ENCODE peak calls at places on chromosomes 6 and 20, in seven cellular contexts. One of them, this sample, is unnamed.
A peak's percentile ranks its signal among the peaks of the same experiment; 100 is the strongest.

GRCh38 chr20:36435799-36436541 is 105.3 kb upstream of the MYL9 start:
- DNase-seq in activated gamma-delta T cell treated with anti-CD3 and anti-CD28 coated beads, Interleukin-2, amount 50 U/mL, for 16 hours: peak; percentile 70
- DNase-seq in sigmoid colon: peak; percentile 82
- DNase-seq in stimulated activated CD4-positive, alpha-beta T cell treated with anti-CD3 and anti-CD28 coated beads, Interleukin-1b, Interleukin-23, amount 100 ng/mL, for 24 hours: peak; percentile 59
- DNase-seq in NCI-H2029: peak; percentile 92
- DNase-seq in heart left ventricle: peak; percentile 73
- DNase-seq in fibroblast of the conjunctiva: peak; percentile 18
- DNase-seq in this sample: peak; percentile 41

GRCh38 chr6:97040355-97040860 is 115.9 kb downstream of the KLHL32 start:
- DNase-seq in heart left ventricle: no peak
- DNase-seq in NCI-H2029: no peak
- DNase-seq in stimulated activated CD4-positive, alpha-beta T cell treated with anti-CD3 and anti-CD28 coated beads, Interleukin-1b, Interleukin-23, amount 100 ng/mL, for 24 hours: no peak
- DNase-seq in fibroblast of the conjunctiva: no peak
- DNase-seq in activated gamma-delta T cell treated with anti-CD3 and anti-CD28 coated beads, Interleukin-2, amount 50 U/mL, for 16 hours: no peak
- DNase-seq in sigmoid colon: no peak
- DNase-seq in this sample: no peak

GRCh38 chr6:119129968-119130484 is 51.6 kb upstream of the FAM184A start:
- DNase-seq in heart left ventricle: no peak
- DNase-seq in fibroblast of the conjunctiva: no peak
- DNase-seq in sigmoid colon: no peak
- DNase-seq in NCI-H2029: peak; percentile 65
- DNase-seq in activated gamma-delta T cell treated with anti-CD3 and anti-CD28 coated beads, Interleukin-2, amount 50 U/mL, for 16 hours: no peak
- DNase-seq in stimulated activated CD4-positive, alpha-beta T cell treated with anti-CD3 and anti-CD28 coated beads, Interleukin-1b, Interleukin-23, amount 100 ng/mL, for 24 hours: no peak
- DNase-seq in this sample: peak; percentile 35

GRCh38 chr6:132133734-132134490 is 182.7 kb upstream of the CCN2 start:
- DNase-seq in stimulated activated CD4-positive, alpha-beta T cell treated with anti-CD3 and anti-CD28 coated beads, Interleukin-1b, Interleukin-23, amount 100 ng/mL, for 24 hours: no peak
- DNase-seq in NCI-H2029: no peak
- DNase-seq in heart left ventricle: no peak
- DNase-seq in activated gamma-delta T cell treated with anti-CD3 and anti-CD28 coated beads, Interleukin-2, amount 50 U/mL, for 16 hours: no peak
- DNase-seq in fibroblast of the conjunctiva: no peak
- DNase-seq in sigmoid colon: peak; percentile 64
- DNase-seq in this sample: no peak

GRCh38 chr6:83708546-83708969 is 343 bp downstream of the SNAP91 start:
- DNase-seq in activated gamma-delta T cell treated with anti-CD3 and anti-CD28 coated beads, Interleukin-2, amount 50 U/mL, for 16 hours: no peak
- DNase-seq in sigmoid colon: no peak
- DNase-seq in heart left ventricle: no peak
- DNase-seq in fibroblast of the conjunctiva: no peak
- DNase-seq in NCI-H2029: no peak
- DNase-seq in stimulated activated CD4-positive, alpha-beta T cell treated with anti-CD3 and anti-CD28 coated beads, Interleukin-1b, Interleukin-23, amount 100 ng/mL, for 24 hours: no peak
- DNase-seq in this sample: no peak

GRCh38 chr6:168093071-168093505 is 14.1 kb upstream of the FRMD1 start:
- DNase-seq in fibroblast of the conjunctiva: no peak
- DNase-seq in heart left ventricle: peak; percentile 17
- DNase-seq in NCI-H2029: no peak
- DNase-seq in sigmoid colon: no peak
- DNase-seq in activated gamma-delta T cell treated with anti-CD3 and anti-CD28 coated beads, Interleukin-2, amount 50 U/mL, for 16 hours: no peak
- DNase-seq in stimulated activated CD4-positive, alpha-beta T cell treated with anti-CD3 and anti-CD28 coated beads, Interleukin-1b, Interleukin-23, amount 100 ng/mL, for 24 hours: no peak
- DNase-seq in this sample: no peak

GRCh38 chr20:33474097-33474846 is 15.6 kb upstream of the CBFA2T2 start:
- DNase-seq in activated gamma-delta T cell treated with anti-CD3 and anti-CD28 coated beads, Interleukin-2, amount 50 U/mL, for 16 hours: no peak
- DNase-seq in stimulated activated CD4-positive, alpha-beta T cell treated with anti-CD3 and anti-CD28 coated beads, Interleukin-1b, Interleukin-23, amount 100 ng/mL, for 24 hours: no peak
- DNase-seq in fibroblast of the conjunctiva: no peak
- DNase-seq in sigmoid colon: no peak
- DNase-seq in heart left ventricle: no peak
- DNase-seq in NCI-H2029: peak; percentile 45
- DNase-seq in this sample: no peak

GRCh38 chr20:21564127-21564773 is 50.4 kb upstream of the NKX2-2 start:
- DNase-seq in sigmoid colon: no peak
- DNase-seq in heart left ventricle: no peak
- DNase-seq in activated gamma-delta T cell treated with anti-CD3 and anti-CD28 coated beads, Interleukin-2, amount 50 U/mL, for 16 hours: no peak
- DNase-seq in stimulated activated CD4-positive, alpha-beta T cell treated with anti-CD3 and anti-CD28 coated beads, Interleukin-1b, Interleukin-23, amount 100 ng/mL, for 24 hours: no peak
- DNase-seq in fibroblast of the conjunctiva: no peak
- DNase-seq in NCI-H2029: no peak
- DNase-seq in this sample: no peak

GRCh38 chr20:22426772-22427171 is 157.6 kb downstream of the FOXA2 start:
- DNase-seq in fibroblast of the conjunctiva: no peak
- DNase-seq in sigmoid colon: no peak
- DNase-seq in NCI-H2029: no peak
- DNase-seq in activated gamma-delta T cell treated with anti-CD3 and anti-CD28 coated beads, Interleukin-2, amount 50 U/mL, for 16 hours: no peak
- DNase-seq in heart left ventricle: no peak
- DNase-seq in stimulated activated CD4-positive, alpha-beta T cell treated with anti-CD3 and anti-CD28 coated beads, Interleukin-1b, Interleukin-23, amount 100 ng/mL, for 24 hours: no peak
- DNase-seq in this sample: no peak

GRCh38 chr6:33249732-33250625 is 21.7 kb downstream of the VPS52 start:
- DNase-seq in heart left ventricle: peak; percentile 39
- DNase-seq in NCI-H2029: no peak
- DNase-seq in stimulated activated CD4-positive, alpha-beta T cell treated with anti-CD3 and anti-CD28 coated beads, Interleukin-1b, Interleukin-23, amount 100 ng/mL, for 24 hours: no peak
- DNase-seq in sigmoid colon: peak; percentile 68
- DNase-seq in fibroblast of the conjunctiva: peak; percentile 54
- DNase-seq in activated gamma-delta T cell treated with anti-CD3 and anti-CD28 coated beads, Interleukin-2, amount 50 U/mL, for 16 hours: no peak
- DNase-seq in this sample: peak; percentile 26

GRCh38 chr6:56862415-56863175 is 92.3 kb upstream of the BEND6 start:
- DNase-seq in heart left ventricle: no peak
- DNase-seq in stimulated activated CD4-positive, alpha-beta T cell treated with anti-CD3 and anti-CD28 coated beads, Interleukin-1b, Interleukin-23, amount 100 ng/mL, for 24 hours: no peak
- DNase-seq in NCI-H2029: no peak
- DNase-seq in sigmoid colon: no peak
- DNase-seq in fibroblast of the conjunctiva: no peak
- DNase-seq in activated gamma-delta T cell treated with anti-CD3 and anti-CD28 coated beads, Interleukin-2, amount 50 U/mL, for 16 hours: no peak
- DNase-seq in this sample: no peak

GRCh38 chr6:29746846-29747687 is 23.8 kb downstream of the HLA-F start:
- DNase-seq in sigmoid colon: no peak
- DNase-seq in fibroblast of the conjunctiva: no peak
- DNase-seq in activated gamma-delta T cell treated with anti-CD3 and anti-CD28 coated beads, Interleukin-2, amount 50 U/mL, for 16 hours: no peak
- DNase-seq in heart left ventricle: no peak
- DNase-seq in NCI-H2029: no peak
- DNase-seq in stimulated activated CD4-positive, alpha-beta T cell treated with anti-CD3 and anti-CD28 coated beads, Interleukin-1b, Interleukin-23, amount 100 ng/mL, for 24 hours: no peak
- DNase-seq in this sample: no peak

GRCh38 chr6:16400248-16400760 is 161.9 kb downstream of the GMPR start:
- DNase-seq in fibroblast of the conjunctiva: no peak
- DNase-seq in stimulated activated CD4-positive, alpha-beta T cell treated with anti-CD3 and anti-CD28 coated beads, Interleukin-1b, Interleukin-23, amount 100 ng/mL, for 24 hours: no peak
- DNase-seq in sigmoid colon: no peak
- DNase-seq in heart left ventricle: no peak
- DNase-seq in NCI-H2029: no peak
- DNase-seq in activated gamma-delta T cell treated with anti-CD3 and anti-CD28 coated beads, Interleukin-2, amount 50 U/mL, for 16 hours: no peak
- DNase-seq in this sample: no peak

GRCh38 chr6:32060966-32061655 is 22.9 kb downstream of the CYP21A2 start:
- DNase-seq in sigmoid colon: no peak
- DNase-seq in stimulated activated CD4-positive, alpha-beta T cell treated with anti-CD3 and anti-CD28 coated beads, Interleukin-1b, Interleukin-23, amount 100 ng/mL, for 24 hours: no peak
- DNase-seq in fibroblast of the conjunctiva: no peak
- DNase-seq in NCI-H2029: no peak
- DNase-seq in activated gamma-delta T cell treated with anti-CD3 and anti-CD28 coated beads, Interleukin-2, amount 50 U/mL, for 16 hours: no peak
- DNase-seq in heart left ventricle: no peak
- DNase-seq in this sample: no peak

GRCh38 chr6:157679605-157680580 is 143.2 kb upstream of the SNX9 start:
- DNase-seq in activated gamma-delta T cell treated with anti-CD3 and anti-CD28 coated beads, Interleukin-2, amount 50 U/mL, for 16 hours: no peak
- DNase-seq in fibroblast of the conjunctiva: no peak
- DNase-seq in NCI-H2029: no peak
- DNase-seq in stimulated activated CD4-positive, alpha-beta T cell treated with anti-CD3 and anti-CD28 coated beads, Interleukin-1b, Interleukin-23, amount 100 ng/mL, for 24 hours: no peak
- DNase-seq in heart left ventricle: no peak
- DNase-seq in sigmoid colon: no peak
- DNase-seq in this sample: peak; percentile 77

GRCh38 chr6:129955584-129955983 is 62.8 kb upstream of the L3MBTL3 start:
- DNase-seq in sigmoid colon: no peak
- DNase-seq in NCI-H2029: no peak
- DNase-seq in heart left ventricle: no peak
- DNase-seq in fibroblast of the conjunctiva: no peak
- DNase-seq in activated gamma-delta T cell treated with anti-CD3 and anti-CD28 coated beads, Interleukin-2, amount 50 U/mL, for 16 hours: no peak
- DNase-seq in stimulated activated CD4-positive, alpha-beta T cell treated with anti-CD3 and anti-CD28 coated beads, Interleukin-1b, Interleukin-23, amount 100 ng/mL, for 24 hours: no peak
- DNase-seq in this sample: no peak

GRCh38 chr6:111971866-111972532 is 81.9 kb upstream of the CCN6 start:
- DNase-seq in heart left ventricle: no peak
- DNase-seq in NCI-H2029: no peak
- DNase-seq in activated gamma-delta T cell treated with anti-CD3 and anti-CD28 coated beads, Interleukin-2, amount 50 U/mL, for 16 hours: no peak
- DNase-seq in stimulated activated CD4-positive, alpha-beta T cell treated with anti-CD3 and anti-CD28 coated beads, Interleukin-1b, Interleukin-23, amount 100 ng/mL, for 24 hours: no peak
- DNase-seq in sigmoid colon: no peak
- DNase-seq in fibroblast of the conjunctiva: no peak
- DNase-seq in this sample: no peak

GRCh38 chr6:39911513-39912125 is 22.6 kb downstream of the MOCS1 start:
- DNase-seq in sigmoid colon: no peak
- DNase-seq in NCI-H2029: no peak
- DNase-seq in activated gamma-delta T cell treated with anti-CD3 and anti-CD28 coated beads, Interleukin-2, amount 50 U/mL, for 16 hours: no peak
- DNase-seq in fibroblast of the conjunctiva: no peak
- DNase-seq in heart left ventricle: no peak
- DNase-seq in stimulated activated CD4-positive, alpha-beta T cell treated with anti-CD3 and anti-CD28 coated beads, Interleukin-1b, Interleukin-23, amount 100 ng/mL, for 24 hours: no peak
- DNase-seq in this sample: no peak

GRCh38 chr20:36824142-36824940 is 50.8 kb upstream of the DSN1 start:
- DNase-seq in fibroblast of the conjunctiva: no peak
- DNase-seq in heart left ventricle: no peak
- DNase-seq in activated gamma-delta T cell treated with anti-CD3 and anti-CD28 coated beads, Interleukin-2, amount 50 U/mL, for 16 hours: no peak
- DNase-seq in NCI-H2029: no peak
- DNase-seq in stimulated activated CD4-positive, alpha-beta T cell treated with anti-CD3 and anti-CD28 coated beads, Interleukin-1b, Interleukin-23, amount 100 ng/mL, for 24 hours: no peak
- DNase-seq in sigmoid colon: no peak
- DNase-seq in this sample: no peak

GRCh38 chr6:15827492-15828255 is 164.8 kb upstream of the DTNBP1 start:
- DNase-seq in sigmoid colon: no peak
- DNase-seq in NCI-H2029: no peak
- DNase-seq in stimulated activated CD4-positive, alpha-beta T cell treated with anti-CD3 and anti-CD28 coated beads, Interleukin-1b, Interleukin-23, amount 100 ng/mL, for 24 hours: no peak
- DNase-seq in fibroblast of the conjunctiva: no peak
- DNase-seq in activated gamma-delta T cell treated with anti-CD3 and anti-CD28 coated beads, Interleukin-2, amount 50 U/mL, for 16 hours: no peak
- DNase-seq in heart left ventricle: peak; percentile 72
- DNase-seq in this sample: no peak

GRCh38 chr6:97497713-97498331 is 214.8 kb upstream of the MMS22L start:
- DNase-seq in stimulated activated CD4-positive, alpha-beta T cell treated with anti-CD3 and anti-CD28 coated beads, Interleukin-1b, Interleukin-23, amount 100 ng/mL, for 24 hours: no peak
- DNase-seq in fibroblast of the conjunctiva: peak; percentile 64
- DNase-seq in NCI-H2029: peak; percentile 50
- DNase-seq in activated gamma-delta T cell treated with anti-CD3 and anti-CD28 coated beads, Interleukin-2, amount 50 U/mL, for 16 hours: peak; percentile 5
- DNase-seq in heart left ventricle: peak; percentile 43
- DNase-seq in sigmoid colon: no peak
- DNase-seq in this sample: peak; percentile 81

GRCh38 chr20:38132156-38132909 is 32.7 kb downstream of the TGM2 start:
- DNase-seq in stimulated activated CD4-positive, alpha-beta T cell treated with anti-CD3 and anti-CD28 coated beads, Interleukin-1b, Interleukin-23, amount 100 ng/mL, for 24 hours: no peak
- DNase-seq in heart left ventricle: peak; percentile 22
- DNase-seq in sigmoid colon: peak; percentile 48
- DNase-seq in NCI-H2029: no peak
- DNase-seq in fibroblast of the conjunctiva: no peak
- DNase-seq in activated gamma-delta T cell treated with anti-CD3 and anti-CD28 coated beads, Interleukin-2, amount 50 U/mL, for 16 hours: no peak
- DNase-seq in this sample: no peak

GRCh38 chr20:46199198-46199597 is 81.1 kb downstream of the CD40 start:
- DNase-seq in activated gamma-delta T cell treated with anti-CD3 and anti-CD28 coated beads, Interleukin-2, amount 50 U/mL, for 16 hours: no peak
- DNase-seq in sigmoid colon: no peak
- DNase-seq in heart left ventricle: no peak
- DNase-seq in fibroblast of the conjunctiva: no peak
- DNase-seq in NCI-H2029: peak; percentile 25
- DNase-seq in stimulated activated CD4-positive, alpha-beta T cell treated with anti-CD3 and anti-CD28 coated beads, Interleukin-1b, Interleukin-23, amount 100 ng/mL, for 24 hours: no peak
- DNase-seq in this sample: no peak

GRCh38 chr6:150167479-150167873 is 24.6 kb downstream of the PPP1R14C start:
- DNase-seq in NCI-H2029: no peak
- DNase-seq in heart left ventricle: peak; percentile 69
- DNase-seq in fibroblast of the conjunctiva: no peak
- DNase-seq in activated gamma-delta T cell treated with anti-CD3 and anti-CD28 coated beads, Interleukin-2, amount 50 U/mL, for 16 hours: no peak
- DNase-seq in stimulated activated CD4-positive, alpha-beta T cell treated with anti-CD3 and anti-CD28 coated beads, Interleukin-1b, Interleukin-23, amount 100 ng/mL, for 24 hours: no peak
- DNase-seq in sigmoid colon: no peak
- DNase-seq in this sample: no peak

GRCh38 chr6:14108571-14109410 is 8.8 kb upstream of the CD83 start:
- DNase-seq in fibroblast of the conjunctiva: no peak
- DNase-seq in stimulated activated CD4-positive, alpha-beta T cell treated with anti-CD3 and anti-CD28 coated beads, Interleukin-1b, Interleukin-23, amount 100 ng/mL, for 24 hours: no peak
- DNase-seq in NCI-H2029: peak; percentile 89
- DNase-seq in heart left ventricle: peak; percentile 60
- DNase-seq in sigmoid colon: no peak
- DNase-seq in activated gamma-delta T cell treated with anti-CD3 and anti-CD28 coated beads, Interleukin-2, amount 50 U/mL, for 16 hours: no peak
- DNase-seq in this sample: peak; percentile 47

GRCh38 chr6:76644231-76644630 is 571.8 kb upstream of the IMPG1 start:
- DNase-seq in stimulated activated CD4-positive, alpha-beta T cell treated with anti-CD3 and anti-CD28 coated beads, Interleukin-1b, Interleukin-23, amount 100 ng/mL, for 24 hours: no peak
- DNase-seq in activated gamma-delta T cell treated with anti-CD3 and anti-CD28 coated beads, Interleukin-2, amount 50 U/mL, for 16 hours: no peak
- DNase-seq in fibroblast of the conjunctiva: no peak
- DNase-seq in sigmoid colon: no peak
- DNase-seq in NCI-H2029: no peak
- DNase-seq in heart left ventricle: no peak
- DNase-seq in this sample: no peak

GRCh38 chr6:167706313-167707109 is 120.2 kb upstream of the AFDN start:
- DNase-seq in heart left ventricle: no peak
- DNase-seq in NCI-H2029: no peak
- DNase-seq in activated gamma-delta T cell treated with anti-CD3 and anti-CD28 coated beads, Interleukin-2, amount 50 U/mL, for 16 hours: peak; percentile 9
- DNase-seq in stimulated activated CD4-positive, alpha-beta T cell treated with anti-CD3 and anti-CD28 coated beads, Interleukin-1b, Interleukin-23, amount 100 ng/mL, for 24 hours: peak; percentile 9
- DNase-seq in fibroblast of the conjunctiva: no peak
- DNase-seq in sigmoid colon: no peak
- DNase-seq in this sample: no peak

GRCh38 chr20:53930651-53931504 is 139.5 kb downstream of the BCAS1 start:
- DNase-seq in heart left ventricle: no peak
- DNase-seq in sigmoid colon: no peak
- DNase-seq in NCI-H2029: no peak
- DNase-seq in stimulated activated CD4-positive, alpha-beta T cell treated with anti-CD3 and anti-CD28 coated beads, Interleukin-1b, Interleukin-23, amount 100 ng/mL, for 24 hours: no peak
- DNase-seq in activated gamma-delta T cell treated with anti-CD3 and anti-CD28 coated beads, Interleukin-2, amount 50 U/mL, for 16 hours: no peak
- DNase-seq in fibroblast of the conjunctiva: no peak
- DNase-seq in this sample: no peak

GRCh38 chr6:25027221-25027916 is 91.6 kb upstream of the RIPOR2 start:
- DNase-seq in activated gamma-delta T cell treated with anti-CD3 and anti-CD28 coated beads, Interleukin-2, amount 50 U/mL, for 16 hours: peak; percentile 66
- DNase-seq in fibroblast of the conjunctiva: no peak
- DNase-seq in stimulated activated CD4-positive, alpha-beta T cell treated with anti-CD3 and anti-CD28 coated beads, Interleukin-1b, Interleukin-23, amount 100 ng/mL, for 24 hours: no peak
- DNase-seq in heart left ventricle: no peak
- DNase-seq in sigmoid colon: no peak
- DNase-seq in NCI-H2029: no peak
- DNase-seq in this sample: no peak

GRCh38 chr20:11380283-11380682 is 537.4 kb upstream of the BTBD3 start:
- DNase-seq in stimulated activated CD4-positive, alpha-beta T cell treated with anti-CD3 and anti-CD28 coated beads, Interleukin-1b, Interleukin-23, amount 100 ng/mL, for 24 hours: no peak
- DNase-seq in heart left ventricle: no peak
- DNase-seq in fibroblast of the conjunctiva: no peak
- DNase-seq in activated gamma-delta T cell treated with anti-CD3 and anti-CD28 coated beads, Interleukin-2, amount 50 U/mL, for 16 hours: no peak
- DNase-seq in sigmoid colon: no peak
- DNase-seq in NCI-H2029: no peak
- DNase-seq in this sample: no peak

GRCh38 chr6:90490030-90490429 is 96.8 kb downstream of the MAP3K7 start:
- DNase-seq in heart left ventricle: no peak
- DNase-seq in fibroblast of the conjunctiva: no peak
- DNase-seq in activated gamma-delta T cell treated with anti-CD3 and anti-CD28 coated beads, Interleukin-2, amount 50 U/mL, for 16 hours: no peak
- DNase-seq in sigmoid colon: no peak
- DNase-seq in NCI-H2029: no peak
- DNase-seq in stimulated activated CD4-positive, alpha-beta T cell treated with anti-CD3 and anti-CD28 coated beads, Interleukin-1b, Interleukin-23, amount 100 ng/mL, for 24 hours: no peak
- DNase-seq in this sample: no peak

GRCh38 chr6:54865091-54865631 is 18.6 kb downstream of the FAM83B start:
- DNase-seq in fibroblast of the conjunctiva: no peak
- DNase-seq in activated gamma-delta T cell treated with anti-CD3 and anti-CD28 coated beads, Interleukin-2, amount 50 U/mL, for 16 hours: no peak
- DNase-seq in NCI-H2029: no peak
- DNase-seq in sigmoid colon: no peak
- DNase-seq in stimulated activated CD4-positive, alpha-beta T cell treated with anti-CD3 and anti-CD28 coated beads, Interleukin-1b, Interleukin-23, amount 100 ng/mL, for 24 hours: no peak
- DNase-seq in heart left ventricle: no peak
- DNase-seq in this sample: no peak

GRCh38 chr6:15079288-15079817 is 166.5 kb upstream of the JARID2 start:
- DNase-seq in sigmoid colon: no peak
- DNase-seq in activated gamma-delta T cell treated with anti-CD3 and anti-CD28 coated beads, Interleukin-2, amount 50 U/mL, for 16 hours: no peak
- DNase-seq in NCI-H2029: no peak
- DNase-seq in heart left ventricle: no peak
- DNase-seq in fibroblast of the conjunctiva: no peak
- DNase-seq in stimulated activated CD4-positive, alpha-beta T cell treated with anti-CD3 and anti-CD28 coated beads, Interleukin-1b, Interleukin-23, amount 100 ng/mL, for 24 hours: no peak
- DNase-seq in this sample: no peak

GRCh38 chr6:92977018-92977417 is 442.3 kb downstream of the EPHA7 start:
- DNase-seq in sigmoid colon: no peak
- DNase-seq in heart left ventricle: no peak
- DNase-seq in fibroblast of the conjunctiva: no peak
- DNase-seq in NCI-H2029: no peak
- DNase-seq in stimulated activated CD4-positive, alpha-beta T cell treated with anti-CD3 and anti-CD28 coated beads, Interleukin-1b, Interleukin-23, amount 100 ng/mL, for 24 hours: no peak
- DNase-seq in activated gamma-delta T cell treated with anti-CD3 and anti-CD28 coated beads, Interleukin-2, amount 50 U/mL, for 16 hours: no peak
- DNase-seq in this sample: no peak